ENCODE peak calls at places on chromosomes 5 and 9, in seven cellular contexts. K is uterus, D is IMR-90, I is A549, P is adrenal gland, Q is ovary, X is sigmoid colon. B is an unnamed sample.

GRCh38 chr9:129436751-129437625 is 183.9 kb downstream of the C9orf50 start:
- DNase-seq in X (peak; percentile 83), P (peak; percentile 82), I (no peak), D (peak; percentile 57), K (peak; percentile 84), Q (peak; percentile 88), B (peak; percentile 82)

GRCh38 chr5:1535646-1536045 is 11.9 kb upstream of the LPCAT1 start:
- DNase-seq in X (no peak), P (no peak), K (no peak), D (no peak), Q (no peak), I (no peak), B (no peak)

GRCh38 chr5:180143656-180144364 is 65.2 kb downstream of the RASGEF1C start:
- DNase-seq in P (no peak), K (no peak), Q (no peak), D (no peak), I (no peak), X (peak; percentile 55), B (no peak)

GRCh38 chr5:130964238-130965192 is 200.5 kb downstream of the HINT1 start:
- DNase-seq in K (peak; percentile 29), I (no peak), Q (no peak), D (no peak), P (no peak), X (no peak), B (no peak)

GRCh38 chr9:127586537-127586936 is 25.5 kb upstream of the STXBP1 start:
- DNase-seq in X (peak; percentile 94), P (peak; percentile 92), I (peak; percentile 82), D (peak; percentile 76), Q (peak; percentile 81), K (peak; percentile 89), B (peak; percentile 89)

GRCh38 chr5:1281038-1281882 is 13.6 kb downstream of the TERT start:
- DNase-seq in P (no peak), K (no peak), I (no peak), D (no peak), X (peak; percentile 46), Q (no peak), B (no peak)

GRCh38 chr5:55187370-55187769 is 14.4 kb upstream of the CDC20B start:
- DNase-seq in X (no peak), K (no peak), I (peak; percentile 36), P (no peak), D (no peak), Q (no peak), B (no peak)

GRCh38 chr9:27467486-27467885 is 56.6 kb upstream of the IFNK start:
- DNase-seq in P (no peak), Q (no peak), D (no peak), I (no peak), K (no peak), X (no peak), B (no peak)

GRCh38 chr5:1488882-1489680 is 34.7 kb downstream of the LPCAT1 start:
- DNase-seq in I (no peak), K (no peak), X (no peak), P (no peak), Q (no peak), D (peak; percentile 90), B (no peak)

GRCh38 chr9:31119882-31120481 is 1264.5 kb upstream of the ACO1 start:
- DNase-seq in I (peak; percentile 21), K (no peak), X (no peak), D (no peak), Q (no peak), P (peak; percentile 25), B (peak; percentile 18)

GRCh38 chr9:101449071-101449721 is 13.6 kb upstream of the ALDOB start:
- DNase-seq in K (peak; percentile 51), Q (peak; percentile 74), P (peak; percentile 89), D (peak; percentile 54), I (peak; percentile 86), X (peak; percentile 79), B (peak; percentile 90)

GRCh38 chr5:158456756-158457155 is 597.8 kb upstream of the CLINT1 start:
- DNase-seq in X (no peak), D (peak; percentile 94), K (no peak), I (peak; percentile 7), Q (no peak), P (peak; percentile 70), B (no peak)

GRCh38 chr5:14039063-14039462 is 94.6 kb upstream of the DNAH5 start:
- DNase-seq in X (no peak), Q (no peak), D (peak; percentile 51), P (no peak), I (peak; percentile 33), K (no peak), B (no peak)

GRCh38 chr9:8733096-8733954 is 933.7 kb upstream of the DMAC1 start:
- DNase-seq in X (no peak), K (no peak), I (no peak), D (no peak), Q (peak; percentile 46), P (peak; percentile 21), B (no peak)

GRCh38 chr9:129458155-129458661 is 162.7 kb downstream of the C9orf50 start:
- DNase-seq in P (no peak), K (no peak), D (no peak), I (no peak), X (peak; percentile 80), Q (no peak), B (no peak)

GRCh38 chr9:76887951-76888350 is 18.0 kb downstream of the PRUNE2 start:
- DNase-seq in K (no peak), X (no peak), D (no peak), P (no peak), Q (no peak), I (no peak), B (no peak)

GRCh38 chr5:122126177-122126701 is 3.1 kb upstream of the ZNF474 start:
- DNase-seq in I (no peak), X (no peak), D (peak; percentile 83), Q (no peak), K (no peak), P (no peak), B (no peak)

DNA sequence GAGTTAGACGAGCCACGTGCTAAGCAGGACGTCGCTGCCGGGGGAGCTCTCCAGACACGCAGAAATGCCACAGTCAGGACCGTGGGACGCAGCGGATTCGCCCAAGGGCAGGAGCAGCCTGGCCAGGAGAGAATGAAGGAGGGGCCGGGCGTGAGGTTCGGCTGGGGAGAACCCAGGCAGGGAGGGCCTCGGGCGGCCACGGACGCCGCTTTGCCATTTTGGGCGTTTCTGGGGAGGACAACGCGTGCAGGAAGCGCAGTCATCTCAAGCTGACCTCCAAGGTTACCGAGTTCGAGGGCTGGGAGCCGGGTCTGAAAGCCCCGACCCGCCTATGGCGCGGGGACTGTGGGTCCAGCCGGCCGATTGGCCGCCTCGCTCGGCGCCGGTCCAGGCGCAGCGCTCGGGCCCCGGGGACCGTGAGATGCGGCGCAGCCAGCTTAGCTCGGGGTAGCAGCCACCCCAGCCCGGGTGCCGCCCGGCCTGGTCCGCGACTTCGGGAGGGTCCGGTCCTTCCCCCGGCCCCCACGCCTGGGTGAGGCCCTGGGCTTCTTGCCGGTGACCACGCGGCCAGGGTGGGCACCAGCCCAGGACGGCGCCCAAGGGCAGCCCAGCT is 761 bp upstream of the MAN1B1 start:
- DNase-seq in D (no peak), Q (no peak), P (peak; percentile 77), I (peak; percentile 48), K (no peak), X (no peak), B (peak; percentile 43)
- TF ChIP-seq POLR2A in D (no peak), Q (no peak), P (no peak), I (peak; percentile 18), K (no peak), X (no peak), B (no peak)

GRCh38 chr9:21811914-21812313 is 9.5 kb downstream of the MTAP start:
- DNase-seq in K (no peak), I (no peak), P (no peak), Q (no peak), X (no peak), D (no peak), B (no peak)

GRCh38 chr9:21810388-21810787 is 8.0 kb downstream of the MTAP start:
- DNase-seq in Q (no peak), X (no peak), I (no peak), D (peak; percentile 49), K (no peak), P (no peak), B (no peak)

GRCh38 chr9:21812945-21813568 is 10.6 kb downstream of the MTAP start:
- DNase-seq in D (peak; percentile 74), I (peak; percentile 77), Q (peak; percentile 58), K (peak; percentile 43), X (peak; percentile 80), P (peak; percentile 86), B (peak; percentile 78)

GRCh38 chr9:21812415-21812814 is 10.0 kb downstream of the MTAP start:
- DNase-seq in D (peak; percentile 40), K (no peak), Q (no peak), P (no peak), I (peak; percentile 70), X (no peak), B (no peak)

GRCh38 chr9:21810881-21811280 is 8.4 kb downstream of the MTAP start:
- DNase-seq in P (no peak), K (no peak), I (no peak), D (no peak), X (no peak), Q (no peak), B (no peak)
- H3K27ac ChIP-seq in P (no peak overlapping the region), K (no peak overlapping the region), I (peak overlapping the region; percentile 75), D (no peak overlapping the region), X (peak overlapping the region; percentile 22), Q (no peak overlapping the region), B (no peak overlapping the region)

DNA sequence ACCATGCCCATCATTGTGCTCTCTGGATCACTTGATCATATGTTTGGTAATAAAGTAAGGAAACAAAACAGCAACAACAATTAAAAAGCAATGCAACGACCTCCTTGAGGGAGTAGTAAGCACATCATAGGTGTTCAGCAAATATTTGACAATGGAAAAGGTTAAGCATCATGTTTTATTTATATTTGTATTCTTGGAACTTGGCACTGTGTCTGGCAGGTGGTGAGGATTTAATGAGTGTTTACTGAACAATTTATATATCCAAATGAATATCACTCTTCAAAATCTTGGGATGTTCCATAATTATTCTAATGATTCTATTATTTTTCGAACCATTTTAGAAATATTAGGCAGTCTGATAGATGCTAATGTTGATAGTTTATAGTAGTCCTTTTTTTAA is 6.2 kb downstream of the PIP5K1B start:
- DNase-seq in X (no peak), K (no peak), D (no peak), P (no peak), I (no peak), Q (no peak), B (no peak)
- H3K4me1 ChIP-seq in X (peaks cover 9% of the 10 kb centered on the region), K (no peaks in the 10 kb centered on the region), D (no peaks in the 10 kb centered on the region), P (peaks cover 4% of the 10 kb centered on the region), I (no peaks in the 10 kb centered on the region), Q (no peaks in the 10 kb centered on the region), B (peaks cover 21% of the 10 kb centered on the region)

DNA sequence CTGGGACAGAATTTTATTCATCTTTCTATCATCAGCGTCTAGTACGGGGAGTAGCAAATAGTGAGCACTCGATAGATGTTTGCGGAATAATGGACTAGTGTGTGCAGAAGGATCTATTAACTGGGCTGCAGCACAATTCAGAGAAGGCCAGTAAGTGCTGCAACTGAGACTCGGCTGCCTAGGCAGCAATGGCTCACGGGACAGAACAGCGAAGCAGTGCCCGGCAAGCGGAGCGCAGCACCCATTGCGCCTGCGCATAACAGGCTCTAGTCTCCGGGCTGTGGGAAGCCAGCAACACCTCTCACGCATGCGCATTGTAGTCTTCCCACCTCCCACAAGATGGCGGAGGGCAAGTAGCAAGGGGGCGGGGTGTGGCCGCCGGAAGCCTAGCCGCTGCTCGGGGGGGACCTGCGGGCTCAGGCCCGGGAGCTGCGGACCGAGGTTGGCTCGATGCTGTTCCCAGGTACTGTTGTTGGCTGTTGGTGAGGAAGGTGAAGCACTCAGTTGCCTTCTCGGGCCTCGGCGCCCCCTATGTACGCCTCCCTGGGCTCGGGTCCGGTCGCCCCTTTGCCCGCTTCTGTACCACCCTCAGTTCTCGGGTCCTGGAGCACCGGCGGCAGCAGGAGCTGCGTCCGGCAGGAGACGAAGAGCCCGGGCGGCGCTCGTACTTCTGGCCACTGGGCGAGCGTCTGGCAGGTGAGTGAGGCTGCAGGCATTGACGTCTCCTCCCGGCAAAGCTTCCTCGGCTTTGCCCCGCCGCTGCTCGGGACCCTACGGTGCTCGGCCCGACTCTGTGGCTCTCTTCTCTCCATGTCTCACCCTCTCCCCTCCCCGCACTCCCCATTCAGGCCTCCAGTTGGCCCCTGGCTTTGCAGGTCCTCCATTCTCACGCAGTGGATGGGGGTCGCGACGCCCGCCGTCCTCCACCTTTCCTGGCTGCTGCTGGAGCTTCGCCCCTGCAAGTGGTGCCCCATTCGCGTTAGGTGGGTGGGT is 30.2 kb upstream of the APC start:
- DNase-seq in Q (peak; percentile 96), K (peak; percentile 98), I (peak; percentile 98), P (peak; percentile 98), D (peak; percentile 98), X (peak; percentile 99), B (peak; percentile 98)
- TF ChIP-seq POLR2A in Q (peak; percentile 58), K (peak; percentile 52), I (peak; percentile 88), P (peak; percentile 48), D (peak; percentile 67), X (peak; percentile 67), B (peak; percentile 76)

B was measured in body of pancreas.